ENCODE peak calls at places on chromosomes 16 and 17, in five cellular contexts. O is uterus, U is colonic mucosa, J is testis, W is psoas muscle. A is an unnamed sample.

GRCh38 chr17:21295036-21295952 is 10.8 kb downstream of the MAP2K3 start:
- DNase-seq in U (no peak), J (no peak), O (no peak), W (no peak), A (peak)

GRCh38 chr17:17836818-17837379 is at the start of gene SREBF1:
- DNase-seq in O (no peak), U (peak), J (peak), W (peak), A (peak)

GRCh38 chr17:37490022-37490587 is 414 bp downstream of the DUSP14 start:
- DNase-seq in O (peak), W (peak), J (peak), U (peak), A (peak)

GRCh38 chr17:81573794-81574642 is 21.9 kb upstream of the FAAP100 start:
- DNase-seq in W (no peak), U (no peak), J (no peak), O (no peak), A (no peak)

GRCh38 chr16:89005201-89006035 is 28.4 kb upstream of the CBFA2T3 start:
- DNase-seq in U (no peak), W (no peak), J (no peak), O (no peak), A (no peak)

GRCh38 chr17:8041249-8041928 is 2.5 kb downstream of the ALOX15B start:
- DNase-seq in W (no peak), O (no peak), J (peak), U (peak), A (no peak)

GRCh38 chr16:9484901-9485300 is 393.5 kb downstream of the HAPSTR1 start:
- DNase-seq in U (no peak), J (no peak), W (no peak), O (no peak), A (no peak)

GRCh38 chr16:69286941-69287713 is 24.0 kb upstream of the VPS4A start:
- DNase-seq in O (peak), J (peak), U (peak), W (peak), A (peak)

GRCh38 chr17:80427366-80428282 is 12.7 kb downstream of the ENDOV start:
- DNase-seq in W (peak), U (no peak), O (no peak), J (no peak), A (no peak)

GRCh38 chr16:57572978-57573733 is 30.7 kb downstream of the ADGRG5 start:
- DNase-seq in U (no peak), W (no peak), O (no peak), J (no peak), A (no peak)

GRCh38 chr17:67071595-67071994 is 27.2 kb downstream of the CACNG1 start:
- DNase-seq in W (no peak), U (no peak), O (no peak), J (no peak), A (no peak)

GRCh38 chr16:86351041-86351784 is 159.1 kb upstream of the FOXF1 start:
- DNase-seq in O (no peak), J (no peak), W (no peak), U (no peak), A (no peak)

GRCh38 chr16:57266531-57267268 is 17.8 kb downstream of the PLLP start:
- DNase-seq in J (peak), W (no peak), O (no peak), U (peak), A (no peak)

GRCh38 chr17:72122668-72123495 is 2.1 kb downstream of the SOX9 start:
- DNase-seq in U (peak), J (peak), O (no peak), W (peak), A (peak)

GRCh38 chr17:76137026-76137350 is 4.1 kb downstream of the FOXJ1 start:
- DNase-seq in O (no peak), J (no peak), W (no peak), U (no peak), A (no peak)

GRCh38 chr17:38911081-38911730 is 14.2 kb upstream of the LASP1NB start:
- DNase-seq in J (no peak), O (peak), U (no peak), W (peak), A (no peak)

GRCh38 chr16:80174416-80174815 is 366.4 kb upstream of the DYNLRB2 start:
- DNase-seq in J (no peak), W (no peak), O (no peak), U (no peak), A (no peak)

GRCh38 chr16:27789595-27790241 is 239.8 kb downstream of the KATNIP start:
- DNase-seq in J (no peak), O (no peak), W (no peak), U (no peak), A (no peak)

GRCh38 chr17:57761887-57762286 is 16.8 kb upstream of the CCDC182 start:
- DNase-seq in O (no peak), U (no peak), J (no peak), W (no peak), A (no peak)

GRCh38 chr16:9062301-9062700 is 29.1 kb upstream of the HAPSTR1 start:
- DNase-seq in J (no peak), W (no peak), U (no peak), O (no peak), A (no peak)

GRCh38 chr17:75024686-75025397 is 12.4 kb downstream of the MRPL58 start:
- DNase-seq in W (no peak), U (no peak), J (peak), O (no peak), A (no peak)

GRCh38 chr17:34859652-34860051 is 101.6 kb downstream of the CCT6B start:
- DNase-seq in O (no peak), J (no peak), W (no peak), U (no peak), A (no peak)

GRCh38 chr17:57927048-57927723 is 28.0 kb downstream of the CUEDC1 start:
- DNase-seq in O (no peak), J (peak), U (peak), W (peak), A (peak)

GRCh38 chr17:27268394-27269085 is 25.4 kb upstream of the WSB1 start:
- DNase-seq in O (no peak), J (no peak), U (no peak), W (no peak), A (no peak)

GRCh38 chr16:24999856-25000447 is 15.2 kb downstream of the ARHGAP17 start:
- DNase-seq in J (peak), O (no peak), W (no peak), U (no peak), A (no peak)

GRCh38 chr17:35297666-35298065 is 54.8 kb downstream of the SLFN5 start:
- DNase-seq in U (no peak), W (no peak), O (no peak), J (no peak), A (no peak)

GRCh38 chr16:49919327-49919726 is 63.4 kb upstream of the ZNF423 start:
- DNase-seq in U (no peak), J (no peak), W (no peak), O (no peak), A (no peak)

GRCh38 chr17:80424878-80425765 is 10.2 kb downstream of the ENDOV start:
- DNase-seq in O (no peak), U (no peak), J (no peak), W (peak), A (no peak)

GRCh38 chr17:17151962-17152361 is 54.2 kb downstream of the PLD6 start:
- DNase-seq in O (peak), U (peak), J (peak), W (peak), A (peak)

GRCh38 chr17:47199627-47200324 is 9.4 kb upstream of the MYL4 start:
- DNase-seq in U (no peak), W (no peak), J (no peak), O (no peak), A (no peak)

GRCh38 chr17:73580311-73580710 is 63.9 kb downstream of the SDK2 start:
- DNase-seq in O (no peak), W (no peak), J (no peak), U (no peak), A (no peak)

GRCh38 chr16:68644715-68645493 is at the start of gene CDH3:
- DNase-seq in J (peak), O (peak), W (no peak), U (peak), A (no peak)

GRCh38 chr16:5885521-5885920 is 787.9 kb upstream of the EEF2KMT start:
- DNase-seq in U (no peak), J (no peak), O (no peak), W (no peak), A (no peak)

GRCh38 chr16:49560018-49560830 is 186.6 kb downstream of the C16orf78 start:
- DNase-seq in J (peak), O (no peak), U (no peak), W (peak), A (no peak)

GRCh38 chr17:34246436-34246835 is 8.6 kb upstream of the CCL2 start:
- DNase-seq in U (no peak), O (no peak), W (no peak), J (no peak), A (no peak)

GRCh38 chr17:74455025-74455585 is 11.3 kb upstream of the CD300A start:
- DNase-seq in W (no peak), O (peak), U (peak), J (no peak), A (no peak)

GRCh38 chr17:8176197-8176940 is at the start of gene TMEM107:
- DNase-seq in J (peak), O (peak), W (peak), U (peak), A (peak)

GRCh38 chr17:17902877-17903276 is 66.1 kb upstream of the SREBF1 start:
- DNase-seq in W (peak), U (no peak), J (no peak), O (no peak), A (no peak)

DNA sequence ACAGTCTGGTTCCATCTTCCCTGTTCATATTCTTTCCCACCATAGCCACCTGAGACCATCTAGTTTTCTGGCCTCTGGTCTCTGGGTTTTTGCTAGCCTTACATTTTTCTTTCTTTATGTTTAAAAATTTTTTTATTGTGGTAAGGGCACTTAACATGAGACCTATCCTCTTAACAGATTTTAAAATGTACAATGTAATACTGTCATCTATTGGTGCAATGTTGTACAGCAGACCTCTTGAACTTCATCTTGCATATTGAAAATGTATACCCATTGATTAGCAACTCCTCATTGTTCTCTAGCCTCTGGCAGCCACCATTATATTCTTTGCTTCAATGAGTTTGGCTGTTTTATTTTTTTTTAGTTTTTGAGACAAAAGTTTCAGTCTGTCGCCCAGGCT is 39.2 kb downstream of the ITGAM start:
- DNase-seq in O (no peak), J (no peak), U (no peak), W (no peak), A (no peak)
- TF ChIP-seq CTCF in O (no peak), J (no peak), U (peak), W (peak), A (peak)

GRCh38 chr17:43402567-43402966 is 3.8 kb downstream of the ARL4D start:
- DNase-seq in O (no peak), J (no peak), W (no peak), U (no peak), A (no peak)

GRCh38 chr17:43403846-43404245 is 5.1 kb downstream of the ARL4D start:
- DNase-seq in W (no peak), U (no peak), O (no peak), J (peak), A (no peak)

GRCh38 chr17:43399839-43400328 is 1.1 kb downstream of the ARL4D start:
- DNase-seq in O (no peak), W (no peak), U (no peak), J (peak), A (no peak)

GRCh38 chr17:43401293-43401692 is 2.5 kb downstream of the ARL4D start:
- DNase-seq in W (no peak), J (no peak), U (no peak), O (no peak), A (no peak)

GRCh38 chr17:43402078-43402477 is 3.3 kb downstream of the ARL4D start:
- DNase-seq in U (no peak), W (no peak), J (no peak), O (no peak), A (no peak)
- H3K4me3 ChIP-seq in U (no peak), W (no peak), J (no peak), O (no peak), A (peak)

DNA sequence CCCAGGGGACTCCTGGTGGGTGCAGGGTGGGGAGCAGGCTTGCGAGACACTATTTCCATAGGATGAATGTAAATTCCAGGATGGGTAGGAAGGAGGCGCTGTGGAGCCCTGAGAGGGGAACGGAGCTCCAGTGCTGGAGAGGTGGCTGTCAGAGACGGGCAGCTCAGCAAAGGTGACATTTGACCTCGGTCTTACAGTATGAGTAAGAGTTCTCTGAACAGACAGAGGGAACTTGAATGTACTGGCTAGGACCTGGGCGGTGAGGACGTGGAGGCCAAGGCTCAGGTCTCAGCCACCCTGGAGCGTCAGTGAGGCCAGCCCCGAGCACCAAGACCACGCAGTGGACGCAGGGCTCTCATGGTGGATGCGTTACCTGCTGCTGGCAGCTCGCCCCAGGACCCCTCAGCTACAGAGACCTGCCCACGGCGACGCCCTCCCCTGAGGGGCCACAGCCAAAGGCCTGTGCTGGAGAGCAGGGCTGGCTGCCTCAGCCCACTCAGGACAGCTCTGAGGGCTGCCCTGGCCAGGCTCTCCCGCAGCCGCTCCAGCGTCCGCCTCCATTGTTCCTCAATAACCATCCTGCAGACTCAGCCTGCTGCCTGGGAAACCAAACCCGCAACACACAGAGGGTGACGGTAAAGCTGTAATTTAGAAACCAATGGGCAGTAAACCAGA is 65.9 kb upstream of the TNRC6C start:
- DNase-seq in U (no peak), J (no peak), W (peak), O (no peak), A (no peak)
- H3K27ac ChIP-seq in U (no peak), J (no peak), W (no peak), O (no peak), A (no peak)

GRCh38 chr16:65684230-65684629 is 562.4 kb upstream of the CDH11 start:
- DNase-seq in W (no peak), O (no peak), U (no peak), J (no peak), A (no peak)
- TF ChIP-seq CTCF in W (no peak), O (no peak), U (no peak), J (peak), A (no peak)

GRCh38 chr16:3457434-3458252 is 14.2 kb downstream of the NAA60 start:
- DNase-seq in U (peak), O (peak), W (peak), J (peak), A (peak)

GRCh38 chr16:3460121-3460520 is 16.6 kb downstream of the NAA60 start:
- DNase-seq in W (no peak), U (no peak), O (no peak), J (no peak), A (no peak)

GRCh38 chr16:3458852-3459361 is 15.4 kb downstream of the NAA60 start:
- DNase-seq in J (no peak), O (no peak), W (no peak), U (peak), A (no peak)

GRCh38 chr16:3459401-3460090 is 16.1 kb downstream of the NAA60 start:
- DNase-seq in J (no peak), U (no peak), W (no peak), O (no peak), A (no peak)

DNA sequence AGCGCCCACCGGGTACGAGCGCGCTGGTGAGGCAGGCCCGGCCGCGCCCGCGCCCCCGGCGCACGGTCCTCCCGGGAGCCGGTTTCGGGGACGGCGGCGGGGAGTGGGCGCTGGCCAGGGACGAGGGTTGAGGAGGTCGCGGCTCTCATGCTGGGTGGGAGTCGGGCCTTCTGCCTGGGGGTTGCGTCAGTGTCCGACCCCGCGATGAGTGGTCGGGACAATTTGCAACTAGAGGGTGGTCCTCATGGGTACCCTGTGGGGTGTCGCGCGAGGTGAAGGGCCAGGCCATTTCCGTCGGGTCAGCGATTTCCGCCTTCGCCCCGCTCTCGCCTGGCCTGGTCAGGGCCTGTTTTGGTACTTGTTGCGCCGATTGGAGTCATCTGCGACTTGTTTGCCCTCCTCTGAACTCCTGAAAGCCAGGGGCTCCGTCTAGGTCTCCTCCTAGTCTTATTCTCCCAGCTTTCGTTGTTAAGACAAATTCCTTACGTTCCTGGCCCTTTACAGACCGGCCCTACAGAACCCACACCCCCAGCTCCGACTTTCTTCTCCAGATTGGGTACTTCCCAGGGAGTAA is 14.9 kb downstream of the NAA60 start:
- DNase-seq in U (peak), J (peak), O (no peak), W (peak), A (no peak)
- H3K4me3 ChIP-seq in U (peak), J (peak), O (peak), W (peak), A (peak)

DNA sequence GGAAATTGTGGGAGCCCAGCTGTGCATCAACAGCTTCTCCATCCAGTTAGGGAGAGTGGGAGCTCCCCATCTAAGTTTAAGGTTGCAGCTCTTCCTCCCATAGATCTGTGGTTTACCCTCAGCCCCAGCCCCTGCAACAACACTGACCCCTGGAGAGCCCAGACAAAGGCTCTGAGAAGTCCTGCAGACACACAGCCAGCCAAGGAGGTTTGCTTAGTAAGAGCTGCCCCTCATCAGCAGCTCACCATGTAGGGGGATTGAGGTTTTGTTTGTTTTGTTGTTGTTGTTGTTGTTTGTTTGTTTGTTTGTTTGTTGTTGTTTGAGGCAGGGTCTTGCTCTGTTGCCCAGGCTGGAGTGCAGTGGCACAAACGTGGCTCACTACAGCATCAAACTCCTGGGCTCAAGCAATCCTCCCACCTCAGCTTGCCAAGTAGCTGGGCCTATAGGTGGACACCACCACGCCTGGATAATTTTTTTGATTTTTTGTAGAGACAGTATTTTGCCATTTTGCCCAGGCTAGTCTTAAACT is 138.6 kb downstream of the CLEC16A start:
- DNase-seq in W (no peak), U (no peak), J (no peak), O (no peak), A (no peak)
- H3K27ac ChIP-seq in W (peak), U (no peak), J (no peak), O (peak), A (no peak)

DNA sequence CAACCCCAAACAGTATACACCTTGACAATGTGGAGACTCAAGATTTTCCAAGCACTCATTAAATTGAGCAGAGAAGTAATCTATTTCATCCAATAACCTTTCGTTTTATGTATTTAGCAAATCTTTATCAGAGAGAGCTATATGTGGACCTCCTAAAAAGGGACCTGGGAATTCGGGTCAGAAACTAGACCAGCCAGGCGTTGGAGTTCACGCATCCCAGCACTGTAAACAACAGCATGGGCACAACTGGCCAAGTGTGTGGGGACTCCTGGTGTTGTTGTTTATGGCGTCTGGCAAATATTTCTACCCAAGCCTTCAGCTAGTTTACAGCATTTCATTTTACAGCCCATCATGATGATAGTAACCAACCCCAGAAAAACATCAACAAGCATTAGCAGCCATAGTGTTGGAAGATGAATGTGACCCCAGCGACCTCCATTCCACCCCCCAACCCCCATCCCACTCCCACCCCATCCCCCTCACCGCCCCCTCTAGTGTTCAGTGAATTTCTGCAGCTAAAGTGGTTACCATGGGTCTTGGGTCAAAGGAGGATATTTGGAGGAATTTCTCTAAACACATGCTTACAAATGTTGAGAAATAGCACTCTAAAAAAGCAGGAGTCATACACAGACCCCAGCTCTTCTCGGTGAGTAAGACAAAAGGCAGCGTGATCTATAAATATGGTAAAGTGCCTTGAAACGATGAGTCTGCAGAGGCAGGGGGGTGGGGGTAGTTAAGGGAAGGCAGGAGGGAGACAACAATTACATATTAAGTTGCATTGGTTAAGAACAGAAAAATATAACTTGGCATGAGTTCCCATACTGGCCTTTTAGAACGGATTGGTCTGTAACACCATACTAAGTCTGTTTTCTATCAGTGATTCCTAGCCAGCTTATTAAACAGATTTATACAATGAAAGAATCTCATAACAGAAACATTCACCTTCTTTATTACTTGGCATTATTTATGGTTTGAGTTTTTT is 91.4 kb upstream of the TBX2 start:
- DNase-seq in U (no peak), W (no peak), J (no peak), O (peak), A (no peak)
- TF ChIP-seq CTCF in U (no peak), W (no peak), J (no peak), O (no peak), A (no peak)

A was measured in left ventricle myocardium inferior.